ENCODE peak calls at places on chromosomes 4 and X, in four cellular contexts. One of them, this sample, is unnamed.

GRCh38 chrX:106959897-106960296 is 39.7 kb downstream of the CLDN2 start:
- DNase-seq in H9: no peak
- DNase-seq in A549: peak
- DNase-seq in GDM1: no peak
- DNase-seq in this sample: no peak

GRCh38 chr4:143728171-143728570 is 27.7 kb upstream of the FREM3 start:
- DNase-seq in H9: no peak
- DNase-seq in GDM1: no peak
- DNase-seq in A549: no peak
- DNase-seq in this sample: no peak

GRCh38 chr4:21982087-21982486 is 33.5 kb upstream of the KCNIP4 start:
- DNase-seq in GDM1: no peak
- DNase-seq in H9: no peak
- DNase-seq in A549: no peak
- DNase-seq in this sample: no peak

GRCh38 chrX:82163701-82164100 is 961.8 kb downstream of the SH3BGRL start:
- DNase-seq in A549: no peak
- DNase-seq in H9: no peak
- DNase-seq in GDM1: no peak
- DNase-seq in this sample: no peak

GRCh38 chrX:148043456-148043855 is 62.3 kb downstream of the FMR1NB start:
- DNase-seq in GDM1: no peak
- DNase-seq in H9: no peak
- DNase-seq in A549: no peak
- DNase-seq in this sample: no peak

GRCh38 chr4:41693629-41694028 is 54.9 kb downstream of the PHOX2B start:
- DNase-seq in GDM1: no peak
- DNase-seq in H9: no peak
- DNase-seq in A549: peak
- DNase-seq in this sample: no peak

GRCh38 chrX:41302293-41302868 is 31.6 kb upstream of the DDX3X start:
- DNase-seq in H9: no peak
- DNase-seq in GDM1: no peak
- DNase-seq in A549: no peak
- DNase-seq in this sample: no peak

GRCh38 chr4:20311863-20312262 is 60.2 kb downstream of the SLIT2 start:
- DNase-seq in A549: no peak
- DNase-seq in GDM1: no peak
- DNase-seq in H9: no peak
- DNase-seq in this sample: no peak

GRCh38 chr4:82017680-82018079 is 356.1 kb downstream of the HNRNPD start:
- DNase-seq in GDM1: no peak
- DNase-seq in H9: no peak
- DNase-seq in A549: peak
- DNase-seq in this sample: no peak

GRCh38 chr4:136811496-136812077 is 720.7 kb downstream of the PCDH18 start:
- DNase-seq in GDM1: no peak
- DNase-seq in H9: no peak
- DNase-seq in A549: no peak
- DNase-seq in this sample: no peak

GRCh38 chrX:150983526-150984163 is 510 bp downstream of the HMGB3 start:
- DNase-seq in H9: no peak
- DNase-seq in A549: no peak
- DNase-seq in GDM1: no peak
- DNase-seq in this sample: no peak

GRCh38 chr4:174672276-174672675 is 150.0 kb upstream of the HPGD start:
- DNase-seq in H9: no peak
- DNase-seq in A549: no peak
- DNase-seq in GDM1: no peak
- DNase-seq in this sample: no peak

GRCh38 chr4:109749388-109750082 is 19.7 kb upstream of the PLA2G12A start:
- DNase-seq in H9: no peak
- DNase-seq in GDM1: no peak
- DNase-seq in A549: no peak
- DNase-seq in this sample: no peak

GRCh38 chr4:165439981-165440380 is 61.2 kb downstream of the CPE start:
- DNase-seq in GDM1: no peak
- DNase-seq in A549: no peak
- DNase-seq in H9: no peak
- DNase-seq in this sample: no peak

GRCh38 chrX:54076903-54077302 is 32.6 kb upstream of the PHF8 start:
- DNase-seq in H9: no peak
- DNase-seq in GDM1: no peak
- DNase-seq in A549: no peak
- DNase-seq in this sample: no peak

GRCh38 chrX:113644426-113644825 is 803.8 kb upstream of the AMOT start:
- DNase-seq in GDM1: no peak
- DNase-seq in H9: no peak
- DNase-seq in A549: no peak
- DNase-seq in this sample: no peak

GRCh38 chr4:147994076-147994475 is 262.2 kb downstream of the ARHGAP10 start:
- DNase-seq in A549: no peak
- DNase-seq in GDM1: no peak
- DNase-seq in H9: no peak
- DNase-seq in this sample: no peak